ENCODE peak calls at places on chromosomes 5 and 9, in five cellular contexts. S is stomach, V is adrenal gland, L is HepG2, Z is GM12865. M is an unnamed sample.

GRCh38 chr9:84773023-84773422 is 103.5 kb downstream of the NTRK2 start:
- DNase-seq in V (no peak), S (no peak), Z (no peak), L (no peak), M (no peak)

GRCh38 chr9:84978761-84979160 is 309.2 kb downstream of the NTRK2 start:
- DNase-seq in S (no peak), Z (no peak), V (no peak), L (no peak), M (no peak)

GRCh38 chr9:89380437-89381307 is 62.4 kb downstream of the SECISBP2 start:
- DNase-seq in Z (no peak), S (no peak), L (no peak), V (no peak), M (no peak)

GRCh38 chr9:129595323-129595741 is 25.6 kb downstream of the C9orf50 start:
- DNase-seq in S (no peak), V (no peak), L (no peak), Z (no peak), M (no peak)

GRCh38 chr5:37166197-37166596 is 83.0 kb downstream of the CPLANE1 start:
- DNase-seq in V (no peak), S (no peak), Z (no peak), L (no peak), M (no peak)

GRCh38 chr5:156888520-156888919 is 38.4 kb downstream of the PPP1R2B start:
- DNase-seq in Z (no peak), S (no peak), L (no peak), V (no peak), M (no peak)

GRCh38 chr9:129866373-129867137 is 31.3 kb downstream of the USP20 start:
- DNase-seq in S (no peak), L (no peak), Z (no peak), V (no peak), M (no peak)

GRCh38 chr9:124409410-124409809 is 5.8 kb downstream of the PSMB7 start:
- DNase-seq in V (no peak), S (no peak), L (no peak), Z (no peak), M (no peak)

GRCh38 chr9:133499130-133499891 is 20.4 kb upstream of the SLC2A6 start:
- DNase-seq in S (no peak), L (peak), Z (no peak), V (peak), M (no peak)

GRCh38 chr5:115455241-115455640 is 89.3 kb downstream of the FEM1C start:
- DNase-seq in Z (no peak), L (no peak), V (peak), S (no peak), M (no peak)

GRCh38 chr9:115850548-115851304 is 302.9 kb upstream of the PAPPA start:
- DNase-seq in S (no peak), L (no peak), V (no peak), Z (no peak), M (no peak)
- TF ChIP-seq CTCF in S (no peak), L (no peak), V (no peak), Z (no peak), M (no peak)

DNA sequence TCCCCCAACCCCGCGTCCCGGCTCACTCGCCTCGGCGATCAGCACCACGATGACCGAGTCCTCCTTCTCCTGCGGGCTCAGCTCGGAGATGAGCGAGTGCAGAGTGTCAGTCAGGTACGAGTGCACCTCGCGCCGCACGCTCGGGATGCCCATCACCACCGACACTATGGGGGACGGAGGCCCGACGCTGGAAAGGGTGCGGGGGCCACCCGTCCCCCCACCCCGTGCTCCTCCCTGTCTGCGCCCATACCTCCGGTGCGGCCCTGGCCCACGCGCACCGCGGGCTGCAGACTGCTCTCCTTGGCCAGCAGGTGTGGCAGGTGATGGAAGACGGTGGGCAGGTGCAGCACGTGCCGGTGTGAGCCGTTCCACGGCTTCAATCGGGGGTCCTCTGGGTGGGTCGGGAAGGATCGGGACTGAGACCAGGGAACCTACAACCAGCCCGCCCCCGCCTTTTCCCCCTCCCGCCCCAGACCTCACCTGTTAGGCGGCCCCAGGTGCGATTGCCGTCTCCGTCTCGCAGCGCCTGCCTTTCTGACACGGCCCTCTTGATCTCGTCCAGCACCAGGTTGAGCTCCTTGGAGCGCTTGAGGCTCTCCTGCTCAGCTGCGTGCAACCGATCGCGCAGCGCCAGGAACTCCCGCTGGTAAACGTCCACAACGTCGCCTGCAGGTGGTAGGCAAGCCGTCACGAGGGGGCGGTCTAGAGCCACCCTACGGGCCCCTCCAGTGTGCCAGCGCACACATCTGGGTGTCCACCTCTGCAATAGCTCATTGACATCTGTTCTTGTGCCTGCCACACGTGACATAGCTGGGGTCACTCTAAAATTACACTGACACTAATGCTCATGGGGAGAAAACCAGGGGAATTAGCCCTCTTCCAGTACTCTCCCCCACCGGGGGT is 5.1 kb downstream of the MGAT4B start:
- DNase-seq in V (peak), Z (peak), S (peak), L (peak), M (peak)
- TF ChIP-seq CTCF in V (peak), Z (peak), S (peak), L (peak), M (peak)

GRCh38 chr5:79503794-79504495 is 10.0 kb downstream of the HOMER1 start:
- DNase-seq in Z (no peak), S (no peak), V (no peak), L (no peak), M (no peak)
- TF ChIP-seq CTCF in Z (no peak), S (no peak), V (no peak), L (no peak), M (no peak)

GRCh38 chr9:93680445-93681315 is 104.3 kb downstream of the PHF2 start:
- DNase-seq in S (peak), L (no peak), Z (no peak), V (peak), M (no peak)
- TF ChIP-seq CTCF in S (no peak), L (peak), Z (no peak), V (no peak), M (no peak)

GRCh38 chr9:75235632-75236031 is 147.3 kb downstream of the OSTF1 start:
- DNase-seq in Z (no peak), S (peak), V (no peak), L (peak), M (no peak)

GRCh38 chr9:75233011-75233410 is 144.7 kb downstream of the OSTF1 start:
- DNase-seq in V (no peak), L (no peak), Z (no peak), S (no peak), M (no peak)

GRCh38 chr9:75239176-75239575 is 150.9 kb downstream of the OSTF1 start:
- DNase-seq in Z (no peak), L (peak), V (no peak), S (peak), M (no peak)

DNA sequence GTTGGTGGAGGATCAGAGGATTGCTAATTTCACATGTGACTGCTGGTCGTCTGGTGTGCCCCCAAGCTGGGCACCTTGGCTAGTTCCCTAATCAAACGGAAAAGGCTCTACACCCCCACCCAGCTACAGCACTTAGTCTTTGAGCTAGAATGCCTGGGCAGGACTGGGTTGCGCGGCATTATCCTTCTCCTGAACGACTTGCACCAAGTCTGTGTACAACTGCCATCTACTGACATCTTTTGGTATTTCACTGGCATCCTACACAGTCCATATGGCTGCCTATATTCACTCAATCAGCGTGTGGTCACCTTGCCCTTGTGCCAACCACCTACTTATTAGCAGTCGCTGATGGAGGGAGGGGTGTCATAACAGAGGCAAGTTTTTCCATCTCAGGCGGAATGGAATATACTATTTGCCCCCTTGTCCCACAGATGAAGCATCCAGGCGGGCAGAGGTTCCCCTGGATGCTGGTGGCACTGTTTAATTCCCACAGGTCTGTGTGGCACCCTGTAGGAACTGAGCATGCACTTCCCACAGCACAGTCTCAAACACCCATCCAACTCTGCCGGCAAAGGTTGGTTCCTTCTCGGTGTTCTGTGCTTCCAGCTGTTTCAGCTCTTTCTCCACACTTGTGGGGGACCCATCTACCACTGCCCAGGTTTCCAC is 150.1 kb downstream of the OSTF1 start:
- DNase-seq in Z (peak), V (no peak), L (peak), S (peak), M (peak)
- TF ChIP-seq CTCF in Z (peak), V (peak), L (peak), S (peak), M (peak)

DNA sequence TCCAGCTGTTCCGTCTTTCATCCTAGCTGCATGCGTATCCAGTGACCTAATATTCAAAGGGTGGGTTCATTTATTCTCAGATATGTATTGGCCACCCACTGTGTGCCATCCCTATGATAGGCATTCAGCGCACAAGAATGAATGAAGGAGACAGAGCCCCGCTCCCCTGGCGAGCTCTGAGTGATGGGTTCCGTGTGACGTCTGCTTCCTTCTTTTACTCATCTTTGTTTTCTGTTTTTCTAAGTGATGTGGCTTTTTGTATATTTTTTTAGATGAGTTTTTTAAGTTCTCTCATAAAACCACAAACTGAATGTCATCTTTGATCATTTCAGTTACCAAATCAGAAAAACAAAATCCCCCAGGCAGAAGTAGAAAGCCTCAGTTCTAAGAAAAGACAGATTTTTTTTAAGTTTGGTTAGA is 168.3 kb upstream of the OTULINL start:
- DNase-seq in L (no peak), S (no peak), V (no peak), Z (no peak), M (no peak)
- TF ChIP-seq CTCF in L (no peak), S (no peak), V (no peak), Z (no peak), M (no peak)

DNA sequence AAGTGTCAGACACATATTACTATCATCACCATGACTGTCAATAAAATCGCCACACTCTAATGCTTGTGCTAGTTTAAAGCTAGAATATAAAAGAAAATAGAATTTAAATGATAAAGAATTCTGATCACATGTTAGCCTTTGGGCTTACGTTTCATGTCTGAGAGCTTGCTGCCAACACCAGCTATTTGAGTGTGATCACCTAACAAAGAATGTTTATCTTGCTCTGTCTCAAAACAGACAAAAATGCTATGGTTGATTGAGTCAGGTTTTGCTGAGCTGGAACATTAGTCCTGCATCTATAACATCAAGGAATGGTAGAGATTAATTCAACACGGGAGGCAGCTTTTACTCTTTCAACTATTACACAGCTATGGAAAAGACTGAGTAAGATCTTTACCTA is 50.7 kb downstream of the MSX2 start:
- DNase-seq in L (no peak), Z (no peak), S (no peak), V (no peak), M (no peak)
- TF ChIP-seq CTCF in L (no peak), Z (no peak), S (no peak), V (no peak), M (no peak)